ENCODE peak calls at places on chromosomes 11 and 22, in seven cellular contexts. S, D, W, X, Q, L and I are unnamed samples.
A peak's percentile ranks its signal among the peaks of the same experiment; 100 is the strongest.

GRCh38 chr22:22195265-22196017 is 49.1 kb upstream of the VPREB1 start:
- DNase-seq in S (peak; percentile 87), D (peak; percentile 90), W (peak; percentile 31), X (peak; percentile 83), Q (peak; percentile 70), L (peak; percentile 65), I (peak; percentile 98)

GRCh38 chr22:30606455-30607299 is at the start of gene TCN2:
- DNase-seq in S (peak; percentile 60), D (peak; percentile 93), W (peak; percentile 62), X (peak; percentile 84), Q (peak; percentile 65), L (peak; percentile 78), I (peak; percentile 97)

GRCh38 chr11:103091024-103091423 is 936 bp downstream of the DCUN1D5 start:
- DNase-seq in S (no peak), D (no peak), W (no peak), X (no peak), Q (no peak), L (no peak), I (peak; percentile 60)

GRCh38 chr11:44018127-44018521 is 29.7 kb upstream of the ACCSL start:
- DNase-seq in S (no peak), D (peak; percentile 86), W (no peak), X (no peak), Q (no peak), L (no peak), I (no peak)

GRCh38 chr22:40797427-40797826 is 21.7 kb downstream of the SLC25A17 start:
- DNase-seq in S (no peak), D (no peak), W (no peak), X (no peak), Q (no peak), L (no peak), I (no peak)

GRCh38 chr22:45317551-45318167 is 7.9 kb downstream of the FAM118A start:
- DNase-seq in S (no peak), D (peak; percentile 90), W (peak; percentile 59), X (no peak), Q (peak; percentile 89), L (peak; percentile 74), I (peak; percentile 76)

GRCh38 chr11:30328676-30329075 is 5.8 kb downstream of the ARL14EP start:
- DNase-seq in S (no peak), D (no peak), W (no peak), X (no peak), Q (no peak), L (no peak), I (no peak)

GRCh38 chr11:19218801-19219460 is 17.1 kb upstream of the CSRP3 start:
- DNase-seq in S (no peak), D (no peak), W (peak; percentile 64), X (no peak), Q (peak; percentile 28), L (peak; percentile 87), I (no peak)

GRCh38 chr22:33717694-33718396 is 202.4 kb downstream of the LARGE1 start:
- DNase-seq in S (no peak), D (no peak), W (no peak), X (no peak), Q (no peak), L (no peak), I (no peak)

GRCh38 chr11:76419896-76420295 is 24.9 kb upstream of the EMSY start:
- DNase-seq in S (no peak), D (no peak), W (no peak), X (no peak), Q (peak; percentile 28), L (no peak), I (peak; percentile 74)

GRCh38 chr11:35688023-35688422 is 25.4 kb downstream of the TRIM44 start:
- DNase-seq in S (no peak), D (no peak), W (no peak), X (no peak), Q (no peak), L (no peak), I (no peak)

GRCh38 chr11:116605543-116605942 is 167.2 kb downstream of the BUD13 start:
- DNase-seq in S (no peak), D (peak; percentile 76), W (no peak), X (no peak), Q (peak; percentile 34), L (no peak), I (peak; percentile 98)

GRCh38 chr11:114154271-114155047 is 94.9 kb downstream of the ZBTB16 start:
- DNase-seq in S (no peak), D (no peak), W (no peak), X (no peak), Q (no peak), L (peak; percentile 79), I (no peak)

GRCh38 chr11:21415566-21415965 is 746.2 kb downstream of the NELL1 start:
- DNase-seq in S (no peak), D (no peak), W (no peak), X (no peak), Q (no peak), L (no peak), I (no peak)

GRCh38 chr11:3983101-3983500 is 111.5 kb upstream of the RRM1 start:
- DNase-seq in S (no peak), D (no peak), W (no peak), X (no peak), Q (no peak), L (no peak), I (no peak)

GRCh38 chr22:46125816-46126770 is 24.2 kb upstream of the PPARA start:
- DNase-seq in S (no peak), D (no peak), W (no peak), X (no peak), Q (no peak), L (no peak), I (no peak)

GRCh38 chr11:35618497-35619029 is 303 bp downstream of the FJX1 start:
- DNase-seq in S (no peak), D (no peak), W (peak; percentile 31), X (peak; percentile 71), Q (no peak), L (peak; percentile 54), I (peak; percentile 84)

GRCh38 chr11:123573291-123573690 is 81.1 kb downstream of the SCN3B start:
- DNase-seq in S (no peak), D (no peak), W (no peak), X (no peak), Q (no peak), L (no peak), I (no peak)

GRCh38 chr11:17547932-17548331 is 873 bp downstream of the OTOG start:
- DNase-seq in S (no peak), D (no peak), W (no peak), X (no peak), Q (no peak), L (no peak), I (peak; percentile 73)

GRCh38 chr11:110356769-110357671 is 60.6 kb upstream of the RDX start:
- DNase-seq in S (no peak), D (no peak), W (no peak), X (no peak), Q (no peak), L (no peak), I (no peak)

GRCh38 chr22:48239461-48240164 is 1477.2 kb downstream of the TBC1D22A start:
- DNase-seq in S (no peak), D (peak; percentile 26), W (no peak), X (no peak), Q (no peak), L (no peak), I (peak; percentile 77)

DNA sequence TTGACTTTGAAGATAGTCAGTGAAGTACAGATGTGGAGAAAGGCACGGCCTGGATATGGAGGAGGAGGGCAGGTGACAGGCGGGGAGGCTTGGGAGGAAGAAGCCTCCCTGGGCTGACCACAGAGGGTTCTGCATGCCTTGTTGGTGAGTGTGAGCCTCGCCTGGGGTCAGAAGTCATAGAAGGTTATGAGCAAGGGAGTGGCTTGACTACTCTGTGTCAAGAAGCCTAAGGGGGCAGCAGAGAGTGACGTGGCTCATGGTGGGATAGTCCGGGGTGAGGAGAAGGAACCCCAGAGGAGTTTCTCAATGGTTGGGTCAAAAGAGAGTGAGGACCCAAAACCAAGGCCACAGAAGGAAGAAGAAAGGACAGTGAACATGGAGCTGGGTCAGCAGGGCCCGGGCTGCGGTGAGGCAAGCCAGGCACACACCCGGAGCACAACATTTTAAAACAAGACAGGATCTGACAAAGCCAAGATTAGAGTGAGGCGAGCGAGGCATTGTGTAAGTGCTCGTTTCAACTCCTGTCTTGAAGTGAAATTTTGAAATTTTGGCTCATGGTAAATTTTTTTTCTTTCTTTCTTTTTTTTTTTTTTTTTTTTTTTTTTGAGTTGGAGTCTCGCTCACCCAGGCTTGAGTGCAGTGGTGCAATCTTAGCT is 31.9 kb downstream of the PDGFB start:
- DNase-seq in S (peak; percentile 43), D (peak; percentile 37), W (no peak), X (peak; percentile 20), Q (no peak), L (no peak), I (peak; percentile 82)
- TF ChIP-seq CTCF in S (no peak), D (no peak), W (no peak), X (no peak), Q (peak; percentile 28), L (no peak), I (peak; percentile 64)

GRCh38 chr11:118198370-118198769 is 21.9 kb upstream of the SCN2B start:
- DNase-seq in S (peak; percentile 89), D (peak; percentile 96), W (peak; percentile 86), X (peak; percentile 91), Q (peak; percentile 82), L (peak; percentile 89), I (peak; percentile 90)
- H3K4me3 ChIP-seq in S (no peak overlapping the region), D (no peak overlapping the region), W (no peak overlapping the region), X (no peak overlapping the region), Q (no peak overlapping the region), L (peak overlapping the region; percentile 43), I (no peak overlapping the region)

GRCh38 chr22:20084547-20085413 is 4.7 kb downstream of the DGCR8 start:
- DNase-seq in S (no peak), D (no peak), W (no peak), X (no peak), Q (peak; percentile 74), L (peak; percentile 78), I (peak; percentile 92)
- TF ChIP-seq CTCF in S (no peak), D (no peak), W (no peak), X (no peak), Q (peak; percentile 67), L (peak; percentile 15), I (peak; percentile 75)

GRCh38 chr11:69970785-69971535 is 107.2 kb upstream of the ANO1 start:
- DNase-seq in S (no peak), D (no peak), W (no peak), X (no peak), Q (no peak), L (no peak), I (no peak)

GRCh38 chr11:69971741-69972140 is 106.4 kb upstream of the ANO1 start:
- DNase-seq in S (no peak), D (no peak), W (no peak), X (no peak), Q (no peak), L (no peak), I (no peak)

GRCh38 chr11:69969890-69970784 is 108.0 kb upstream of the ANO1 start:
- DNase-seq in S (no peak), D (no peak), W (no peak), X (no peak), Q (no peak), L (no peak), I (no peak)

GRCh38 chr11:69974528-69974927 is 103.6 kb upstream of the ANO1 start:
- DNase-seq in S (no peak), D (no peak), W (no peak), X (no peak), Q (no peak), L (no peak), I (no peak)

DNA sequence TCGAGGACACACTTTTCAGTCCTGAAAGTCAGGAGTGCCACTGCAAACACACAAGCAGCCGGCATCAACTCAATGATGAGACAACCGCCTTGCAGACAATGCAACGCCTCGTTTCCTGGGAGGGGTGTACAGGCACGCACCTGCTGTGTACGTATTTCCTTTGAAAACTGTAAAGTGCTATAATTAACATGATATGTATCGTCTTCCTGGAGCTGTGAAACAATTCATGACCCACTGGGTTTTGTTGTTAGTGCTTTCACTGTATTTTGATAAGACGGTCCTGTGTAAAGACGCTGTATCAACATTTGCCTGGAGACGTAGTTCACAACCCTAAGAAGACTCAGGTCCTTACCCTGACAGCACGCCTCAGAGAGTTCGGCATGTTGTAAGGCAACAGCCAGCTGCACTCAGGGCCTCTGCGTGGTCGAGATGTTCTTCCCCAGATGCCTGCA is 105.7 kb upstream of the ANO1 start:
- DNase-seq in S (no peak), D (no peak), W (no peak), X (no peak), Q (no peak), L (no peak), I (no peak)
- H3K4me3 ChIP-seq in S (no peak overlapping the region), D (no peak overlapping the region), W (no peak overlapping the region), X (no peak overlapping the region), Q (no peak overlapping the region), L (no peak overlapping the region), I (no peak overlapping the region)